ENCODE peak calls at places on chromosome 21, in five cellular contexts. One of them, this sample, is unnamed.
A peak's percentile ranks its signal among the peaks of the same experiment; 100 is the strongest.

GRCh38 chr21:30518876-30519275 is 16.9 kb upstream of the KRTAP19-5 start:
- DNase-seq in body of pancreas: no peak
- DNase-seq in bronchial epithelial cell: peak; percentile 8
- DNase-seq in prostate gland: no peak
- DNase-seq in fibroblast of lung: no peak
- DNase-seq in this sample: no peak

GRCh38 chr21:35943752-35944151 is 116.6 kb downstream of the SETD4 start:
- DNase-seq in body of pancreas: no peak
- DNase-seq in bronchial epithelial cell: no peak
- DNase-seq in prostate gland: no peak
- DNase-seq in fibroblast of lung: no peak
- DNase-seq in this sample: no peak

GRCh38 chr21:43734131-43734634 is 15.3 kb downstream of the PDXK start:
- DNase-seq in body of pancreas: peak; percentile 72
- DNase-seq in bronchial epithelial cell: peak; percentile 49
- DNase-seq in prostate gland: peak; percentile 62
- DNase-seq in fibroblast of lung: no peak
- DNase-seq in this sample: no peak

GRCh38 chr21:41801256-41801655 is 34.4 kb upstream of the RIPK4 start:
- DNase-seq in body of pancreas: no peak
- DNase-seq in bronchial epithelial cell: no peak
- DNase-seq in prostate gland: no peak
- DNase-seq in fibroblast of lung: no peak
- DNase-seq in this sample: no peak

GRCh38 chr21:34701726-34702125 is 32.9 kb downstream of the CLIC6 start:
- DNase-seq in body of pancreas: no peak
- DNase-seq in bronchial epithelial cell: no peak
- DNase-seq in prostate gland: no peak
- DNase-seq in fibroblast of lung: peak; percentile 32
- DNase-seq in this sample: no peak

GRCh38 chr21:33441489-33442477 is 38.0 kb downstream of the TMEM50B start:
- DNase-seq in body of pancreas: no peak
- DNase-seq in bronchial epithelial cell: peak; percentile 92
- DNase-seq in prostate gland: no peak
- DNase-seq in fibroblast of lung: peak; percentile 74
- DNase-seq in this sample: peak; percentile 91

GRCh38 chr21:20662523-20662922 is 335.7 kb upstream of the NCAM2 start:
- DNase-seq in body of pancreas: no peak
- DNase-seq in bronchial epithelial cell: no peak
- DNase-seq in prostate gland: no peak
- DNase-seq in fibroblast of lung: no peak
- DNase-seq in this sample: no peak

GRCh38 chr21:40049031-40049958 is 182.1 kb downstream of the PCP4 start:
- DNase-seq in body of pancreas: no peak
- DNase-seq in bronchial epithelial cell: peak; percentile 62
- DNase-seq in prostate gland: no peak
- DNase-seq in fibroblast of lung: peak; percentile 84
- DNase-seq in this sample: no peak

GRCh38 chr21:24941316-24942185 is 665.7 kb downstream of the MRPL39 start:
- DNase-seq in body of pancreas: no peak
- DNase-seq in bronchial epithelial cell: peak; percentile 10
- DNase-seq in prostate gland: peak; percentile 70
- DNase-seq in fibroblast of lung: peak; percentile 58
- DNase-seq in this sample: no peak

GRCh38 chr21:26388731-26389231 is 184.3 kb downstream of the CYYR1 start:
- DNase-seq in body of pancreas: no peak
- DNase-seq in bronchial epithelial cell: peak; percentile 89
- DNase-seq in prostate gland: no peak
- DNase-seq in fibroblast of lung: peak; percentile 57
- DNase-seq in this sample: peak; percentile 77

GRCh38 chr21:27156666-27157065 is 189.8 kb upstream of the ADAMTS5 start:
- DNase-seq in body of pancreas: no peak
- DNase-seq in bronchial epithelial cell: no peak
- DNase-seq in prostate gland: no peak
- DNase-seq in fibroblast of lung: no peak
- DNase-seq in this sample: no peak

GRCh38 chr21:39630827-39631226 is 18.1 kb downstream of the B3GALT5 start:
- DNase-seq in body of pancreas: no peak
- DNase-seq in bronchial epithelial cell: no peak
- DNase-seq in prostate gland: no peak
- DNase-seq in fibroblast of lung: peak; percentile 50
- DNase-seq in this sample: no peak

GRCh38 chr21:35649186-35649585 is 411.1 kb downstream of the SETD4 start:
- DNase-seq in body of pancreas: no peak
- DNase-seq in bronchial epithelial cell: peak; percentile 35
- DNase-seq in prostate gland: no peak
- DNase-seq in fibroblast of lung: peak; percentile 57
- DNase-seq in this sample: peak; percentile 56

GRCh38 chr21:19529031-19529430 is 1125.4 kb upstream of the TMPRSS15 start:
- DNase-seq in body of pancreas: no peak
- DNase-seq in bronchial epithelial cell: no peak
- DNase-seq in prostate gland: no peak
- DNase-seq in fibroblast of lung: no peak
- DNase-seq in this sample: no peak

GRCh38 chr21:27831821-27832569 is 865.1 kb upstream of the ADAMTS5 start:
- DNase-seq in body of pancreas: no peak
- DNase-seq in bronchial epithelial cell: peak; percentile 53
- DNase-seq in prostate gland: no peak
- DNase-seq in fibroblast of lung: peak; percentile 14
- DNase-seq in this sample: peak; percentile 16

GRCh38 chr21:39885119-39885848 is 18.0 kb downstream of the PCP4 start:
- DNase-seq in body of pancreas: no peak
- DNase-seq in bronchial epithelial cell: no peak
- DNase-seq in prostate gland: no peak
- DNase-seq in fibroblast of lung: peak; percentile 21
- DNase-seq in this sample: no peak

GRCh38 chr21:16678479-16678878 is 834.4 kb upstream of the CXADR start:
- DNase-seq in body of pancreas: no peak
- DNase-seq in bronchial epithelial cell: no peak
- DNase-seq in prostate gland: no peak
- DNase-seq in fibroblast of lung: no peak
- DNase-seq in this sample: no peak

GRCh38 chr21:33480481-33481103 is 818 bp upstream of the TMEM50B start:
- DNase-seq in body of pancreas: no peak
- DNase-seq in bronchial epithelial cell: no peak
- DNase-seq in prostate gland: no peak
- DNase-seq in fibroblast of lung: no peak
- DNase-seq in this sample: no peak

GRCh38 chr21:31258073-31258472 is 86.0 kb downstream of the TIAM1 start:
- DNase-seq in body of pancreas: no peak
- DNase-seq in bronchial epithelial cell: no peak
- DNase-seq in prostate gland: no peak
- DNase-seq in fibroblast of lung: peak; percentile 56
- DNase-seq in this sample: no peak

GRCh38 chr21:26099610-26100219 is 70.9 kb downstream of the APP start:
- DNase-seq in body of pancreas: no peak
- DNase-seq in bronchial epithelial cell: no peak
- DNase-seq in prostate gland: no peak
- DNase-seq in fibroblast of lung: no peak
- DNase-seq in this sample: peak; percentile 53

GRCh38 chr21:34009193-34009592 is 64.2 kb upstream of the MRPS6 start:
- DNase-seq in body of pancreas: no peak
- DNase-seq in bronchial epithelial cell: no peak
- DNase-seq in prostate gland: no peak
- DNase-seq in fibroblast of lung: no peak
- DNase-seq in this sample: no peak

GRCh38 chr21:27606422-27606821 is 639.5 kb upstream of the ADAMTS5 start:
- DNase-seq in body of pancreas: no peak
- DNase-seq in bronchial epithelial cell: no peak
- DNase-seq in prostate gland: no peak
- DNase-seq in fibroblast of lung: no peak
- DNase-seq in this sample: no peak

GRCh38 chr21:42777757-42778344 is 101.5 kb downstream of the WDR4 start:
- DNase-seq in body of pancreas: no peak
- DNase-seq in bronchial epithelial cell: no peak
- DNase-seq in prostate gland: no peak
- DNase-seq in fibroblast of lung: no peak
- DNase-seq in this sample: no peak

GRCh38 chr21:25457411-25457810 is 149.9 kb downstream of the MRPL39 start:
- DNase-seq in body of pancreas: no peak
- DNase-seq in bronchial epithelial cell: peak; percentile 70
- DNase-seq in prostate gland: no peak
- DNase-seq in fibroblast of lung: peak; percentile 81
- DNase-seq in this sample: peak; percentile 64

GRCh38 chr21:31124005-31124404 is 85.7 kb upstream of the KRTAP19-8 start:
- DNase-seq in body of pancreas: no peak
- DNase-seq in bronchial epithelial cell: no peak
- DNase-seq in prostate gland: no peak
- DNase-seq in fibroblast of lung: no peak
- DNase-seq in this sample: no peak

GRCh38 chr21:35226302-35226701 is 177.2 kb upstream of the RUNX1 start:
- DNase-seq in body of pancreas: no peak
- DNase-seq in bronchial epithelial cell: no peak
- DNase-seq in prostate gland: no peak
- DNase-seq in fibroblast of lung: peak; percentile 52
- DNase-seq in this sample: no peak

GRCh38 chr21:17462276-17462981 is 50.4 kb upstream of the CXADR start:
- DNase-seq in body of pancreas: peak; percentile 88
- DNase-seq in bronchial epithelial cell: peak; percentile 30
- DNase-seq in prostate gland: peak; percentile 43
- DNase-seq in fibroblast of lung: peak; percentile 83
- DNase-seq in this sample: peak; percentile 21

GRCh38 chr21:46153259-46154154 is 1.9 kb downstream of the FTCD start:
- DNase-seq in body of pancreas: peak; percentile 65
- DNase-seq in bronchial epithelial cell: no peak
- DNase-seq in prostate gland: peak; percentile 58
- DNase-seq in fibroblast of lung: no peak
- DNase-seq in this sample: peak; percentile 60
- H3K4me3 ChIP-seq in body of pancreas: no peak overlapping the region
- H3K4me3 ChIP-seq in bronchial epithelial cell: peak overlapping the region; percentile 31
- H3K4me3 ChIP-seq in prostate gland: peak overlapping the region; percentile 1
- H3K4me3 ChIP-seq in fibroblast of lung: no peak overlapping the region
- H3K4me3 ChIP-seq in this sample: no peak overlapping the region

GRCh38 chr21:45098867-45099266 is 24.5 kb downstream of the ADARB1 start:
- DNase-seq in body of pancreas: no peak
- DNase-seq in bronchial epithelial cell: no peak
- DNase-seq in prostate gland: no peak
- DNase-seq in fibroblast of lung: no peak
- DNase-seq in this sample: peak; percentile 36
- TF ChIP-seq CTCF in body of pancreas: no peak
- TF ChIP-seq CTCF in bronchial epithelial cell: peak; percentile 34
- TF ChIP-seq CTCF in prostate gland: no peak
- TF ChIP-seq CTCF in fibroblast of lung: peak; percentile 51
- TF ChIP-seq CTCF in this sample: peak; percentile 53

GRCh38 chr21:37006243-37006520 is 320 bp upstream of the RIPPLY3 start:
- DNase-seq in body of pancreas: no peak
- DNase-seq in bronchial epithelial cell: no peak
- DNase-seq in prostate gland: no peak
- DNase-seq in fibroblast of lung: no peak
- DNase-seq in this sample: no peak
- H3K4me3 ChIP-seq in body of pancreas: no peak overlapping the region
- H3K4me3 ChIP-seq in bronchial epithelial cell: peak overlapping the region; percentile 36
- H3K4me3 ChIP-seq in prostate gland: peak overlapping the region; percentile 53
- H3K4me3 ChIP-seq in fibroblast of lung: no peak overlapping the region
- H3K4me3 ChIP-seq in this sample: peak overlapping the region; percentile 42

GRCh38 chr21:37445228-37445627 is 78.7 kb downstream of the DYRK1A start:
- DNase-seq in body of pancreas: no peak
- DNase-seq in bronchial epithelial cell: no peak
- DNase-seq in prostate gland: no peak
- DNase-seq in fibroblast of lung: peak; percentile 79
- DNase-seq in this sample: peak; percentile 87

GRCh38 chr21:37443683-37444082 is 77.1 kb downstream of the DYRK1A start:
- DNase-seq in body of pancreas: no peak
- DNase-seq in bronchial epithelial cell: no peak
- DNase-seq in prostate gland: no peak
- DNase-seq in fibroblast of lung: no peak
- DNase-seq in this sample: no peak

GRCh38 chr21:37447288-37447936 is 80.8 kb downstream of the DYRK1A start:
- DNase-seq in body of pancreas: no peak
- DNase-seq in bronchial epithelial cell: no peak
- DNase-seq in prostate gland: no peak
- DNase-seq in fibroblast of lung: no peak
- DNase-seq in this sample: no peak

GRCh38 chr21:37449302-37449937 is 82.8 kb downstream of the DYRK1A start:
- DNase-seq in body of pancreas: no peak
- DNase-seq in bronchial epithelial cell: no peak
- DNase-seq in prostate gland: no peak
- DNase-seq in fibroblast of lung: no peak
- DNase-seq in this sample: no peak

GRCh38 chr21:37446552-37446951 is 80.0 kb downstream of the DYRK1A start:
- DNase-seq in body of pancreas: no peak
- DNase-seq in bronchial epithelial cell: no peak
- DNase-seq in prostate gland: no peak
- DNase-seq in fibroblast of lung: no peak
- DNase-seq in this sample: no peak
- TF ChIP-seq CTCF in body of pancreas: no peak
- TF ChIP-seq CTCF in bronchial epithelial cell: no peak
- TF ChIP-seq CTCF in prostate gland: no peak
- TF ChIP-seq CTCF in fibroblast of lung: no peak
- TF ChIP-seq CTCF in this sample: no peak

GRCh38 chr21:38507374-38507942 is 9.2 kb upstream of the ERG start:
- DNase-seq in body of pancreas: no peak
- DNase-seq in bronchial epithelial cell: no peak
- DNase-seq in prostate gland: no peak
- DNase-seq in fibroblast of lung: no peak
- DNase-seq in this sample: no peak

GRCh38 chr21:38504056-38504455 is 5.8 kb upstream of the ERG start:
- DNase-seq in body of pancreas: no peak
- DNase-seq in bronchial epithelial cell: no peak
- DNase-seq in prostate gland: no peak
- DNase-seq in fibroblast of lung: no peak
- DNase-seq in this sample: peak; percentile 47

GRCh38 chr21:38503588-38503987 is 5.3 kb upstream of the ERG start:
- DNase-seq in body of pancreas: no peak
- DNase-seq in bronchial epithelial cell: no peak
- DNase-seq in prostate gland: no peak
- DNase-seq in fibroblast of lung: peak; percentile 94
- DNase-seq in this sample: peak; percentile 79

GRCh38 chr21:38505654-38506523 is 7.6 kb upstream of the ERG start:
- DNase-seq in body of pancreas: peak; percentile 18
- DNase-seq in bronchial epithelial cell: peak; percentile 77
- DNase-seq in prostate gland: peak; percentile 57
- DNase-seq in fibroblast of lung: peak; percentile 70
- DNase-seq in this sample: peak; percentile 87

DNA sequence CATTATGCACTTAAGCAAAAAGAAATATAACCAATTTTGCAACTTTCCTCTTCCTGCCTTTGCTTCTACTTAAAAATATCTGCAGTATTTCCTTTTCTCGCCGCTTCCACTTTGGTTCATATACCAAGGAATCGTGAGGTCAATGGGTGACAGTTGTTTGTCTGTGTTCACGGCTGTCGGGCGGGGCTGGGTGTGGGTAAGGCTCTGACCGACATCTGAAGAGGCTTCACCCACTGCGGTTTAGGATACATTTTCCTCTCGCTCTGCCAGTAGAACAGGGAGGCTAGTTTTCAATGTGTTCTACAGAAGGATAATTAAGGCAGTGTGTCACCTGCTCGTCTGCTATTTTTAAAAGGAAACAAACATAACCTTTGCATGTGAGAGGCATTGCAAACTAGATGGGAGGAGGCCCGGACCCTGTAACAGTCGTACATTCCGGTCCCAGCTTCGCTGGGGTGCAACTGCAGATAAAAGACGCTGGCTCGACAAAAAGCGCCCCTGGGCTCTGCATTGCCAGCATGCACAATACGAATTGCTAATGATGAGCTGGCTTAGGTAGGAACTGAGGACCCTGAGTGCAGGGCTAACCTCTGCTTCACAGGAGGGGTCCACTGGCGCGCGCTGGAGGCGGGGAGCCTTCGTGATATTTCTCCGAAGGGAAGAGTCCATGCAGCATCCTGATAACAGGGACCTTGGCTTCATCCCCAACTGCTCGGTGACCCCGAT is 8.5 kb upstream of the ERG start:
- DNase-seq in body of pancreas: no peak
- DNase-seq in bronchial epithelial cell: no peak
- DNase-seq in prostate gland: no peak
- DNase-seq in fibroblast of lung: no peak
- DNase-seq in this sample: no peak
- H3K4me3 ChIP-seq in body of pancreas: no peak overlapping the region
- H3K4me3 ChIP-seq in bronchial epithelial cell: no peak overlapping the region
- H3K4me3 ChIP-seq in prostate gland: no peak overlapping the region
- H3K4me3 ChIP-seq in fibroblast of lung: no peak overlapping the region
- H3K4me3 ChIP-seq in this sample: no peak overlapping the region